ENCODE peak calls at places on chromosomes 16 and 17, in seven cellular contexts. Z, I, J, H, O, F and A are unnamed samples.

GRCh38 chr17:57986841-57987581 is 1.0 kb downstream of the VEZF1 start:
- DNase-seq in Z (peak; percentile 66), F (peak; percentile 57), H (peak; percentile 49), O (peak; percentile 46), I (peak; percentile 78), J (peak; percentile 28), A (no peak)

GRCh38 chr16:18948372-18949020 is 22.3 kb upstream of the SMG1 start:
- DNase-seq in I (no peak), H (no peak), J (no peak), Z (no peak), F (no peak), O (no peak), A (no peak)

GRCh38 chr16:89471225-89471624 is 19.1 kb downstream of the ANKRD11 start:
- DNase-seq in I (peak; percentile 41), Z (no peak), F (no peak), O (no peak), J (no peak), H (no peak), A (no peak)

GRCh38 chr17:3635474-3636153 is 436 bp downstream of the SHPK start:
- DNase-seq in F (no peak), I (peak; percentile 77), H (peak; percentile 61), J (no peak), Z (no peak), O (no peak), A (no peak)

GRCh38 chr17:48335858-48336500 is 94.0 kb downstream of the SKAP1 start:
- DNase-seq in J (peak; percentile 77), I (peak; percentile 27), Z (peak; percentile 12), F (no peak), H (peak; percentile 43), O (no peak), A (no peak)

GRCh38 chr16:56639045-56639444 is 579 bp downstream of the MT1A start:
- DNase-seq in I (no peak), H (no peak), F (no peak), J (no peak), O (no peak), Z (no peak), A (no peak)

GRCh38 chr16:29314292-29314934 is 92.1 kb downstream of the NPIPB11 start:
- DNase-seq in Z (no peak), H (no peak), O (no peak), I (no peak), J (no peak), F (no peak), A (no peak)

GRCh38 chr17:74690409-74690825 is 22.3 kb downstream of the CD300LF start:
- DNase-seq in Z (no peak), F (no peak), O (no peak), J (peak; percentile 51), I (no peak), H (no peak), A (no peak)

GRCh38 chr17:74274060-74274702 is at the start of gene DNAI2:
- DNase-seq in H (peak; percentile 53), Z (no peak), J (no peak), F (peak; percentile 26), I (peak; percentile 63), O (no peak), A (no peak)

GRCh38 chr16:88503374-88503770 is 50.3 kb downstream of the ZFPM1 start:
- DNase-seq in F (no peak), I (no peak), Z (no peak), H (no peak), O (peak; percentile 68), J (no peak), A (no peak)

GRCh38 chr17:9612016-9612415 is 33.3 kb upstream of the USP43 start:
- DNase-seq in J (no peak), Z (no peak), O (no peak), I (no peak), H (no peak), F (no peak), A (no peak)

GRCh38 chr17:81909966-81910839 is 996 bp downstream of the PCYT2 start:
- DNase-seq in I (peak; percentile 58), H (peak; percentile 30), F (no peak), J (no peak), O (peak; percentile 62), Z (no peak), A (no peak)

GRCh38 chr16:11639925-11640899 is 28.0 kb upstream of the SNN start:
- DNase-seq in J (no peak), F (no peak), I (peak; percentile 78), O (peak; percentile 73), Z (peak; percentile 96), H (peak; percentile 53), A (peak; percentile 81)

GRCh38 chr16:88069397-88070168 is 118.3 kb downstream of the BANP start:
- DNase-seq in J (no peak), H (no peak), I (peak; percentile 37), Z (no peak), F (no peak), O (peak; percentile 45), A (no peak)

GRCh38 chr16:89548344-89549006 is 12.0 kb upstream of the RPL13 start:
- DNase-seq in Z (no peak), F (no peak), J (no peak), I (no peak), H (no peak), O (no peak), A (no peak)

GRCh38 chr17:48804936-48805411 is 12.1 kb downstream of the TTLL6 start:
- DNase-seq in Z (no peak), I (peak; percentile 84), J (no peak), H (peak; percentile 14), F (peak; percentile 74), O (peak; percentile 67), A (no peak)

GRCh38 chr16:86211800-86212199 is 298.5 kb upstream of the FOXF1 start:
- DNase-seq in O (no peak), Z (no peak), J (no peak), I (no peak), H (no peak), F (no peak), A (no peak)

GRCh38 chr17:7842950-7843535 is 9.0 kb downstream of the KDM6B start:
- DNase-seq in I (peak; percentile 68), H (peak; percentile 62), J (peak; percentile 43), F (peak; percentile 61), O (peak; percentile 72), Z (peak; percentile 85), A (peak; percentile 15)

GRCh38 chr17:36827056-36827455 is 110.2 kb upstream of the LHX1 start:
- DNase-seq in F (no peak), Z (no peak), H (no peak), J (no peak), O (no peak), I (no peak), A (no peak)

GRCh38 chr16:47664653-47665325 is 203.7 kb downstream of the PHKB start:
- DNase-seq in O (peak; percentile 48), Z (no peak), J (no peak), H (no peak), I (no peak), F (no peak), A (no peak)

GRCh38 chr16:2196162-2196980 is at the start of gene CASKIN1:
- DNase-seq in H (peak; percentile 61), J (no peak), O (no peak), I (no peak), F (peak; percentile 21), Z (no peak), A (no peak)

GRCh38 chr16:31708348-31708747 is 165.3 kb upstream of the ZNF267 start:
- DNase-seq in H (no peak), J (no peak), Z (no peak), F (peak; percentile 45), I (no peak), O (no peak), A (no peak)

GRCh38 chr16:12639044-12639443 is 164.6 kb downstream of the CPPED1 start:
- DNase-seq in Z (no peak), J (no peak), F (no peak), I (no peak), O (no peak), H (no peak), A (no peak)

GRCh38 chr17:29590979-29591736 is 1.7 kb upstream of the GIT1 start:
- DNase-seq in H (peak; percentile 81), Z (no peak), J (no peak), O (no peak), I (no peak), F (no peak), A (peak; percentile 82)

GRCh38 chr17:6453279-6454024 is 9.2 kb downstream of the PIMREG start:
- DNase-seq in H (peak; percentile 18), Z (no peak), O (no peak), F (no peak), I (peak; percentile 48), J (no peak), A (no peak)

GRCh38 chr17:16989953-16990860 is 18.3 kb upstream of the TNFRSF13B start:
- DNase-seq in H (no peak), J (no peak), I (peak; percentile 58), F (no peak), Z (no peak), O (no peak), A (peak; percentile 30)

GRCh38 chr17:74212262-74212912 is 984 bp upstream of the TTYH2 start:
- DNase-seq in Z (no peak), H (no peak), I (peak; percentile 52), F (peak; percentile 22), J (no peak), O (no peak), A (no peak)

GRCh38 chr16:3865241-3865640 is 15.3 kb downstream of the CREBBP start:
- DNase-seq in F (no peak), H (peak; percentile 78), Z (no peak), O (no peak), I (no peak), J (no peak), A (no peak)

GRCh38 chr16:720507-720989 is 398 bp upstream of the ANTKMT start:
- DNase-seq in O (no peak), H (peak; percentile 93), J (no peak), F (no peak), I (peak; percentile 76), Z (no peak), A (no peak)

GRCh38 chr17:52207786-52208185 is 49.3 kb upstream of the CA10 start:
- DNase-seq in J (no peak), H (no peak), I (no peak), F (no peak), O (no peak), Z (no peak), A (no peak)

GRCh38 chr16:17404903-17405691 is 65.7 kb downstream of the XYLT1 start:
- DNase-seq in O (no peak), H (no peak), J (no peak), Z (no peak), F (no peak), I (peak; percentile 27), A (no peak)

GRCh38 chr16:19309178-19309577 is 23.6 kb downstream of the CLEC19A start:
- DNase-seq in O (no peak), J (no peak), H (no peak), Z (no peak), F (no peak), I (no peak), A (no peak)

GRCh38 chr17:17783825-17784598 is 52.8 kb downstream of the SREBF1 start:
- DNase-seq in I (peak; percentile 62), H (peak; percentile 69), F (peak; percentile 47), J (no peak), O (peak; percentile 61), Z (no peak), A (peak; percentile 76)

GRCh38 chr17:50088952-50089825 is 6.0 kb upstream of the PDK2 start:
- DNase-seq in F (no peak), Z (no peak), O (no peak), J (no peak), H (no peak), I (no peak), A (no peak)

GRCh38 chr16:16154292-16154951 is 68.9 kb downstream of the ABCC6 start:
- DNase-seq in O (no peak), F (no peak), Z (no peak), I (no peak), J (no peak), H (no peak), A (no peak)

GRCh38 chr17:40130352-40131042 is 8.7 kb downstream of the MSL1 start:
- DNase-seq in O (peak; percentile 47), I (no peak), Z (no peak), F (no peak), J (no peak), H (no peak), A (no peak)